ENCODE peak calls at places on chromosomes 12 and 14, in four cellular contexts. D, N, L and W are unnamed samples. For H3K4me1, the result is how much of the 10 kb centered on the place peaks cover.

GRCh38 chr12:108332791-108333382 is 6.2 kb downstream of the CMKLR1 start:
- DNase-seq in D (no peak), N (peak), L (no peak), W (no peak)

GRCh38 chr12:10941369-10941768 is 2.3 kb upstream of the TAS2R14 start:
- DNase-seq in D (no peak), N (no peak), L (no peak), W (no peak)

GRCh38 chr14:38578278-38578681 is 322.4 kb upstream of the CLEC14A start:
- DNase-seq in D (no peak), N (no peak), L (no peak), W (no peak)

GRCh38 chr14:38839743-38840375 is 263.2 kb downstream of the SEC23A start:
- DNase-seq in D (no peak), N (no peak), L (no peak), W (no peak)

GRCh38 chr14:31970744-31971143 is 106.4 kb upstream of the ARHGAP5 start:
- DNase-seq in D (no peak), N (no peak), L (no peak), W (no peak)

GRCh38 chr12:116455540-116456306 is 103.5 kb upstream of the MAP1LC3B2 start:
- DNase-seq in D (peak), N (peak), L (peak), W (no peak)

GRCh38 chr12:57611116-57611809 is at the start of gene ARHGEF25:
- DNase-seq in D (peak), N (peak), L (no peak), W (no peak)

GRCh38 chr12:50032516-50033316 is 7.4 kb upstream of the RACGAP1 start:
- DNase-seq in D (peak), N (no peak), L (no peak), W (no peak)

GRCh38 chr12:64580681-64581080 is 29.6 kb upstream of the RASSF3 start:
- DNase-seq in D (no peak), N (no peak), L (no peak), W (no peak)

GRCh38 chr14:21498540-21499526 is 12.3 kb downstream of the METTL3 start:
- DNase-seq in D (peak), N (no peak), L (no peak), W (no peak)

GRCh38 chr12:107840186-107840585 is 65.7 kb downstream of the ASCL4 start:
- DNase-seq in D (no peak), N (no peak), L (no peak), W (no peak)

GRCh38 chr12:81759215-81759991 is at the start of gene PPFIA2:
- DNase-seq in D (peak), N (peak), L (peak), W (no peak)

GRCh38 chr12:21913823-21914222 is 27.4 kb downstream of the ABCC9 start:
- DNase-seq in D (no peak), N (no peak), L (no peak), W (no peak)

GRCh38 chr12:29681996-29682534 is 101.7 kb downstream of the TMTC1 start:
- DNase-seq in D (no peak), N (no peak), L (no peak), W (no peak)

GRCh38 chr14:101905614-101906013 is 58.8 kb upstream of the DYNC1H1 start:
- DNase-seq in D (no peak), N (no peak), L (no peak), W (no peak)

GRCh38 chr12:98126637-98127335 is 388.6 kb upstream of the TMPO start:
- DNase-seq in D (no peak), N (no peak), L (no peak), W (no peak)

GRCh38 chr12:113005759-113006158 is 27.4 kb downstream of the OAS2 start:
- DNase-seq in D (peak), N (no peak), L (peak), W (no peak)

GRCh38 chr12:56120158-56120846 is 2.2 kb downstream of the ZC3H10 start:
- DNase-seq in D (no peak), N (no peak), L (no peak), W (no peak)

GRCh38 chr14:72847721-72848120 is 46.2 kb downstream of the DPF3 start:
- DNase-seq in D (peak), N (no peak), L (no peak), W (no peak)

GRCh38 chr12:117127933-117128823 is 29.0 kb upstream of the TESC start:
- DNase-seq in D (no peak), N (no peak), L (no peak), W (no peak)

GRCh38 chr12:19771858-19772257 is 332.6 kb downstream of the AEBP2 start:
- DNase-seq in D (peak), N (no peak), L (no peak), W (no peak)

GRCh38 chr12:108305520-108305919 is 33.6 kb downstream of the CMKLR1 start:
- DNase-seq in D (no peak), N (peak), L (peak), W (no peak)

GRCh38 chr12:130439250-130439649 is 101.6 kb downstream of the PIWIL1 start:
- DNase-seq in D (no peak), N (no peak), L (peak), W (no peak)

GRCh38 chr12:13425766-13426165 is 229.2 kb downstream of the EMP1 start:
- DNase-seq in D (no peak), N (no peak), L (no peak), W (no peak)

GRCh38 chr14:68551045-68551683 is 241.7 kb downstream of the ZFP36L1 start:
- DNase-seq in D (no peak), N (peak), L (no peak), W (no peak)

GRCh38 chr14:91249841-91250616 is 5.5 kb upstream of the GPR68 start:
- DNase-seq in D (no peak), N (no peak), L (no peak), W (no peak)

GRCh38 chr12:60710246-60710645 is 1114.4 kb downstream of the SLC16A7 start:
- DNase-seq in D (no peak), N (no peak), L (no peak), W (no peak)

GRCh38 chr14:37047226-37047625 is 125.2 kb downstream of the SLC25A21 start:
- DNase-seq in D (no peak), N (no peak), L (no peak), W (no peak)

GRCh38 chr14:24789277-24789832 is 155.4 kb upstream of the GZMB start:
- DNase-seq in D (no peak), N (no peak), L (no peak), W (no peak)

GRCh38 chr12:48016373-48017020 is 12.2 kb upstream of the COL2A1 start:
- DNase-seq in D (no peak), N (no peak), L (no peak), W (no peak)

GRCh38 chr14:55198749-55199148 is 7.4 kb upstream of the DLGAP5 start:
- DNase-seq in D (no peak), N (no peak), L (no peak), W (no peak)

GRCh38 chr12:64521838-64522237 is 69.9 kb downstream of the TBK1 start:
- DNase-seq in D (no peak), N (no peak), L (no peak), W (no peak)

GRCh38 chr12:67070307-67070600 is 198.9 kb upstream of the CAND1 start:
- DNase-seq in D (no peak), N (no peak), L (no peak), W (no peak)

GRCh38 chr12:29088611-29089219 is 60.4 kb upstream of the FAR2 start:
- DNase-seq in D (peak), N (no peak), L (no peak), W (no peak)

GRCh38 chr12:27083861-27084271 is 1.5 kb upstream of the C12orf71 start:
- DNase-seq in D (peak), N (no peak), L (no peak), W (no peak)

GRCh38 chr12:129605666-129606065 is 298.2 kb downstream of the TMEM132D start:
- DNase-seq in D (no peak), N (no peak), L (no peak), W (no peak)

GRCh38 chr12:130916251-130916911 is 37.3 kb upstream of the ADGRD1 start:
- DNase-seq in D (peak), N (no peak), L (no peak), W (no peak)

GRCh38 chr14:38838979-38839323 is 264.1 kb downstream of the SEC23A start:
- DNase-seq in D (no peak), N (no peak), L (no peak), W (no peak)

GRCh38 chr12:74317078-74317581 is 220.5 kb upstream of the ATXN7L3B start:
- DNase-seq in D (peak), N (no peak), L (no peak), W (no peak)
- TF ChIP-seq CTCF in D (peak), N (peak), L (no peak), W (no peak)

DNA sequence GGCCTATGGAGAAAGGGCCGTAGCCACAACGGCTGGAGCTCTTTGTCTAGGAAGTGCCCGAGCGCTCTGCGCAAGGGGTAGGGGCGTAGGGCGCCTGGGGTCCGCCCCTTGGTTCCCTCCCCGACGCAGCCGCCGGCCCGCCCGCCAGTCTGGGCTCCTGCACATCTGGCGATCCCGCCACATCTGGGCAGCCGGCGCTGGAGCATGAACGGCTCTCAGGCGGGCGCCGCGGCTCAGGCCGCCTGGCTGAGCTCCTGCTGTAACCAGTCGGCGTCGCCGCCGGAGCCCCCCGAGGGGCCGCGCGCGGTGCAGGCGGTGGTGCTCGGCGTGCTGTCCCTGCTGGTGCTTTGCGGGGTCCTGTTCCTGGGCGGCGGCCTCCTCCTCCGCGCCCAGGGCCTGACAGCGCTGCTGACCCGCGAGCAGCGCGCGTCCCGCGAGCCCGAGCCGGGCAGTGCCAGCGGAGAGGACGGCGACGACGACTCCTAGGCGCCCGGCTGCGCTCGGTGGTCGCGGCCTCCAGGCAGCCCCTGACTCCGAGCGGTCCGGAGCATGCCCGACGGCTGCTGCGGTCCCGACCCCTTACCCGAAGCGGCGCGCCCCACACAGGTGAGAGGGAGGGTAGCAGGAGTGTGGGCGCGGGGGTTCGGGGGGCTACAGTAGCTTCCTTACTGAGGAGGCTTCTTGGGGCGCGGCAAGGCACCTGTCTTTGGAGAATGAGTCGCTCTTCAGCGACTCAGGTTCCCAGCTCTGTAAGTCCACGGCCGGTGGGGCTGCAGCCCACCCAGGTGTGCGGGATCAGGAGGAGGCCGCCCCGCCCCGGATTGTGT is at the start of gene SMIM41:
- DNase-seq in D (peak), N (no peak), L (no peak), W (no peak)
- H3K4me3 ChIP-seq in D (peak), N (no peak), L (peak), W (peak)

GRCh38 chr12:6221146-6221545 is 20.9 kb downstream of the CD9 start:
- DNase-seq in D (no peak), N (no peak), L (no peak), W (no peak)

GRCh38 chr12:6222009-6222702 is 22.0 kb downstream of the CD9 start:
- DNase-seq in D (no peak), N (no peak), L (no peak), W (no peak)

GRCh38 chr12:6225630-6226001 is 25.4 kb downstream of the CD9 start:
- DNase-seq in D (no peak), N (no peak), L (no peak), W (no peak)

GRCh38 chr12:6224550-6224949 is 24.4 kb downstream of the CD9 start:
- DNase-seq in D (no peak), N (no peak), L (no peak), W (no peak)

GRCh38 chr12:6223545-6223944 is 23.3 kb downstream of the CD9 start:
- DNase-seq in D (no peak), N (no peak), L (no peak), W (no peak)
- H3K4me1 ChIP-seq in D (under half), N (under half), L (half or more), W (half or more)

GRCh38 chr12:124347805-124348658 is 53.1 kb downstream of the RFLNA start:
- DNase-seq in D (peak), N (no peak), L (no peak), W (no peak)
- TF ChIP-seq CTCF in D (peak), N (peak), L (peak), W (peak)

GRCh38 chr12:106590601-106591000 is 7.8 kb downstream of the RFX4 start:
- DNase-seq in D (no peak), N (no peak), L (no peak), W (no peak)
- H3K4me3 ChIP-seq in D (no peak), N (no peak), L (no peak), W (no peak)